ENCODE peak calls at places on chromosomes 4 and X, in nine cellular contexts. H is effector memory CD4-positive, alpha-beta T cell; P is fibroblast of pulmonary artery; M is right lobe of liver; G is bronchial epithelial cell; L is neural progenitor cell; Q is HFF-Myc; J is astrocyte of the spinal cord; A is uterus. X is an unnamed sample.

GRCh38 chr4:136636155-136636554 is 896.1 kb downstream of the PCDH18 start:
- DNase-seq in H (no peak), P (no peak), M (no peak), G (no peak), L (no peak), Q (no peak), J (no peak), A (no peak), X (no peak)

GRCh38 chr4:53905935-53906377 is 158.4 kb downstream of the CHIC2 start:
- DNase-seq in H (no peak), P (peak), M (no peak), G (peak), L (peak), Q (peak), J (peak), A (peak), X (peak)

GRCh38 chrX:9144643-9145290 is 110.8 kb upstream of the FAM9B start:
- DNase-seq in H (no peak), P (peak), M (no peak), G (no peak), L (no peak), Q (no peak), J (no peak), A (no peak), X (no peak)

GRCh38 chrX:130343411-130343810 is 3.7 kb downstream of the SLC25A14 start:
- DNase-seq in H (no peak), P (peak), M (no peak), G (no peak), L (no peak), Q (no peak), J (peak), A (no peak), X (no peak)

GRCh38 chrX:74343970-74344622 is 40.1 kb downstream of the ZCCHC13 start:
- DNase-seq in H (peak), P (peak), M (no peak), G (peak), L (peak), Q (peak), J (peak), A (peak), X (peak)

GRCh38 chr4:17561195-17561909 is 15.6 kb upstream of the LAP3 start:
- DNase-seq in H (no peak), P (peak), M (no peak), G (peak), L (no peak), Q (peak), J (peak), A (no peak), X (no peak)

GRCh38 chr4:130395871-130396270 is 1299.9 kb downstream of the C4orf33 start:
- DNase-seq in H (no peak), P (peak), M (no peak), G (peak), L (no peak), Q (no peak), J (peak), A (no peak), X (no peak)

GRCh38 chrX:79854469-79854868 is 160.1 kb upstream of the TBX22 start:
- DNase-seq in H (no peak), P (no peak), M (no peak), G (no peak), L (no peak), Q (no peak), J (no peak), A (no peak), X (no peak)

GRCh38 chr4:57374866-57375595 is 264.8 kb upstream of the IGFBP7 start:
- DNase-seq in H (no peak), P (no peak), M (no peak), G (no peak), L (no peak), Q (no peak), J (no peak), A (no peak), X (no peak)

GRCh38 chrX:95885074-95885473 is 799.6 kb upstream of the DIAPH2 start:
- DNase-seq in H (no peak), P (peak), M (no peak), G (peak), L (no peak), Q (no peak), J (peak), A (no peak), X (no peak)

GRCh38 chrX:111876646-111877045 is 665 bp downstream of the TRPC5OS start:
- DNase-seq in H (no peak), P (no peak), M (no peak), G (no peak), L (no peak), Q (no peak), J (no peak), A (no peak), X (no peak)

GRCh38 chrX:18701621-18702361 is 5.7 kb upstream of the PPEF1 start:
- DNase-seq in H (no peak), P (peak), M (peak), G (peak), L (no peak), Q (peak), J (peak), A (peak), X (no peak)

GRCh38 chr4:82797591-82798081 is 960 bp downstream of the SCD5 start:
- DNase-seq in H (no peak), P (no peak), M (no peak), G (no peak), L (peak), Q (no peak), J (peak), A (no peak), X (peak)

GRCh38 chrX:136452614-136453013 is 35.1 kb upstream of the BRS3 start:
- DNase-seq in H (no peak), P (no peak), M (no peak), G (no peak), L (no peak), Q (no peak), J (no peak), A (no peak), X (no peak)

GRCh38 chr4:129437347-129437746 is 341.4 kb downstream of the C4orf33 start:
- DNase-seq in H (no peak), P (no peak), M (no peak), G (no peak), L (no peak), Q (no peak), J (no peak), A (no peak), X (no peak)

GRCh38 chr4:93671093-93671492 is 157.5 kb upstream of the ATOH1 start:
- DNase-seq in H (no peak), P (no peak), M (no peak), G (no peak), L (no peak), Q (no peak), J (no peak), A (no peak), X (no peak)

GRCh38 chrX:72738396-72738795 is 24.3 kb upstream of the PHKA1 start:
- DNase-seq in H (no peak), P (no peak), M (no peak), G (no peak), L (no peak), Q (no peak), J (no peak), A (no peak), X (no peak)

GRCh38 chr4:183284965-183285364 is 35.1 kb downstream of the CLDN22 start:
- DNase-seq in H (no peak), P (no peak), M (no peak), G (no peak), L (no peak), Q (peak), J (peak), A (no peak), X (no peak)

GRCh38 chrX:134711135-134711941 is 53.1 kb upstream of the PLAC1 start:
- DNase-seq in H (no peak), P (no peak), M (no peak), G (no peak), L (no peak), Q (no peak), J (no peak), A (no peak), X (no peak)

GRCh38 chrX:100048156-100048555 is 361.9 kb downstream of the PCDH19 start:
- DNase-seq in H (no peak), P (no peak), M (no peak), G (no peak), L (no peak), Q (no peak), J (no peak), A (no peak), X (no peak)

GRCh38 chrX:16796298-16796697 is 10.0 kb downstream of the TXLNG start:
- DNase-seq in H (no peak), P (no peak), M (no peak), G (no peak), L (no peak), Q (no peak), J (no peak), A (no peak), X (no peak)

GRCh38 chr4:109972786-109973528 is 60.3 kb downstream of the EGF start:
- DNase-seq in H (no peak), P (no peak), M (no peak), G (no peak), L (peak), Q (no peak), J (no peak), A (no peak), X (no peak)

GRCh38 chrX:67587946-67588624 is 44.3 kb downstream of the AR start:
- DNase-seq in H (no peak), P (peak), M (no peak), G (peak), L (no peak), Q (no peak), J (peak), A (peak), X (no peak)

GRCh38 chr4:1737666-1738065 is 16.3 kb downstream of the TACC3 start:
- DNase-seq in H (no peak), P (no peak), M (no peak), G (no peak), L (no peak), Q (no peak), J (no peak), A (no peak), X (no peak)

GRCh38 chrX:46545111-46546005 is at the start of gene ZNF674:
- DNase-seq in H (peak), P (peak), M (peak), G (peak), L (peak), Q (peak), J (peak), A (peak), X (peak)

GRCh38 chr4:139245590-139245989 is 34.4 kb downstream of the MGARP start:
- DNase-seq in H (no peak), P (peak), M (no peak), G (peak), L (no peak), Q (no peak), J (peak), A (no peak), X (no peak)

GRCh38 chr4:173038192-173038896 is 130.3 kb upstream of the GALNT7 start:
- DNase-seq in H (no peak), P (no peak), M (no peak), G (no peak), L (peak), Q (no peak), J (no peak), A (no peak), X (no peak)

GRCh38 chr4:15891312-15891711 is 47.2 kb downstream of the FGFBP1 start:
- DNase-seq in H (no peak), P (no peak), M (no peak), G (no peak), L (no peak), Q (no peak), J (no peak), A (no peak), X (peak)

GRCh38 chr4:111650146-111650545 is 495.1 kb upstream of the FAM241A start:
- DNase-seq in H (no peak), P (no peak), M (no peak), G (no peak), L (no peak), Q (no peak), J (no peak), A (no peak), X (no peak)

GRCh38 chr4:123127218-123127617 is 204.8 kb upstream of the NUDT6 start:
- DNase-seq in H (no peak), P (peak), M (no peak), G (peak), L (no peak), Q (no peak), J (peak), A (no peak), X (no peak)

GRCh38 chrX:134484039-134484438 is 24.1 kb downstream of the HPRT1 start:
- DNase-seq in H (no peak), P (peak), M (no peak), G (peak), L (peak), Q (peak), J (peak), A (no peak), X (peak)

GRCh38 chr4:176883681-176884418 is 91.1 kb upstream of the VEGFC start:
- DNase-seq in H (no peak), P (peak), M (no peak), G (peak), L (no peak), Q (peak), J (peak), A (no peak), X (no peak)

GRCh38 chr4:23163649-23164436 is 471.1 kb downstream of the GBA3 start:
- DNase-seq in H (no peak), P (no peak), M (no peak), G (peak), L (peak), Q (no peak), J (peak), A (no peak), X (no peak)

GRCh38 chr4:173517781-173518371 is 12.2 kb downstream of the HAND2 start:
- DNase-seq in H (no peak), P (peak), M (no peak), G (no peak), L (peak), Q (no peak), J (no peak), A (peak), X (no peak)

GRCh38 chrX:27619975-27620374 is 29.8 kb downstream of the DCAF8L2 start:
- DNase-seq in H (no peak), P (peak), M (no peak), G (peak), L (peak), Q (no peak), J (no peak), A (no peak), X (no peak)

GRCh38 chr4:77818077-77818666 is 996 bp downstream of the CNOT6L start:
- DNase-seq in H (peak), P (peak), M (peak), G (peak), L (peak), Q (peak), J (peak), A (peak), X (no peak)

GRCh38 chr4:120007171-120007894 is 59.3 kb downstream of the MAD2L1 start:
- DNase-seq in H (no peak), P (peak), M (no peak), G (peak), L (no peak), Q (peak), J (peak), A (no peak), X (no peak)

GRCh38 chrX:31663172-31663571 is 591.3 kb upstream of the FTHL17 start:
- DNase-seq in H (no peak), P (no peak), M (no peak), G (no peak), L (no peak), Q (no peak), J (no peak), A (no peak), X (no peak)

DNA sequence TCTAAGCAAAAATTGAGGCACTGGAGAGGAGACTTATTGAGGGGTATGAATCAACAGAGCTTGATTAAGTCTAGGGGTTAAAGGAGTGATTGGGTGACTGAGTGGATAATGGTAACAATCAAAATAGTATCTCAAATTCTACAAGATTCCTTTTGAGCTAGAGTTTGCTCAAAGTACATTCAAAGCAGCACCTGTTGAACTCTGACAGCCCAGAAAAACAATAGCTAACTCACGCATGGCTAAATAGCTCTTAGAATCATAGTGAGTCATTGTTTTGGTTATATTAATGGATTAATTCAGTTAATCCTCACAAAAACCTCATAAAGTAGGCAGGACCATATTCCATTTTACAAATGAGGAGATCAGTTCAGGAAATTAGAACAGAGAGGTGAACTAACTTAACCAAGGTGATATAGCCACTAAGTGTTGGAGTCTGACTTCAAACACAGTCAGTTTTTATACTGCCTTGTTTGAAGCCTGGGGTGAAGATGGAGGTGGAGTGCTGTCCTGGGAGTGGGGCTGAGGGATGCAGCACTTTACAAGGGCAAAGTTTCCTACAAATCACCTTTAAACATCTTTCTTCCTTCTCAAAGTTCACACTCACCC is 35.9 kb upstream of the PPM1K start:
- DNase-seq in H (no peak), P (no peak), M (no peak), G (peak), L (peak), Q (no peak), J (peak), A (no peak), X (peak)
- H3K4me3 ChIP-seq in H (no peak), P (no peak), M (no peak), G (no peak), L (no peak), Q (no peak), J (no peak), A (no peak), X (peak)

GRCh38 chr4:86033171-86033570 is 326.7 kb downstream of the MAPK10 start:
- DNase-seq in H (no peak), P (peak), M (no peak), G (no peak), L (no peak), Q (no peak), J (peak), A (peak), X (no peak)
- H3K4me3 ChIP-seq in H (no peak), P (no peak), M (no peak), G (no peak), L (no peak), Q (no peak), J (no peak), A (no peak), X (no peak)

DNA sequence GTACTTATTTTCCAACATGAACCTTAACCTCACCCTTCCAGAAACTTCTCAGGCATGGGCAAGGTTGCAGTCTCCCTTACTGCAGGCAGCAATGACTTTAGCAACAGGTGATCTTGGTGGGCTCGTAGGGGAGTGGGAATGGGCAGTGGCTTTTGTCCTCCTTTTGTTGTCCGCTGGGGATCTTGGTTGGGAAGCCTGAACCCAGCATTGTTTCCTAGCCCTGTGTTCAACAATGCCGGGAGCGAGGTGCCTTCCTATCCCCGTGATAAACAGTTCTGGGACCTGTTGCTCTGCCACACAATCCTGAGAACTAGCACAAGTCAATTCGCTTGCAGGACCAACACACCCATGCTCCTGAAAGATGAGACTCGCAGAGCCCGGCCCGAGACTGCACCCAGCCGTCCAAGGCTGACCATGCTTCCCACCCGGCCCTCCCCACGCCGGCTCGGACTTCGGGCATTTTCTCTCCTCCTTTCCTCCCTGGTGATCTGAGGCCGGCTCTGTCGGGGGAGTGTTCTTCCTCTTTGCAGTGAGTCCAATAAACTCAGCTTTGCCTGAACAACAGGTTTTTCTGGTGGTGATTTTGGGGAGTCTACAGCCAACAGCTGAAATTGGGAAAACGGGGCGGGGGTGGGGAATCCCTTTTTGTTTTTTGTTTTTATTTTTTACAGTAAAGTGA is 20.2 kb downstream of the IRAK1 start:
- DNase-seq in H (no peak), P (no peak), M (no peak), G (no peak), L (peak), Q (no peak), J (no peak), A (no peak), X (no peak)
- H3K4me3 ChIP-seq in H (no peak), P (no peak), M (no peak), G (peak), L (no peak), Q (no peak), J (no peak), A (no peak), X (no peak)

DNA sequence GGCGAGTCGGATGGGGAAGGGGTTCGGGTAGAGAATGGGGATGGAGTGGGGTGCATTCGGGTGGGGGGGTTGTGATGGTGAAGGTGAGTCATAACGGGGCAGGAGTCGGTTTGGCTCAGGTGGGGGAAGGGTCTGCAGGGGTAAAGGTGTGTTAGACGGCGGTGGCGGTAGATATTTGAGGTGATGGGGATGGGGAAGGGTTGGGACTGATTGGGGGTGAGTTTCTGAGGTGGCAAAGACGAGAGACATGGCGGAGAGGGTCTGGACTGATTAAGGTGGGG is 738 bp downstream of the SYP start:
- DNase-seq in H (no peak), P (no peak), M (no peak), G (no peak), L (no peak), Q (no peak), J (no peak), A (no peak), X (no peak)
- H3K4me3 ChIP-seq in H (no peak), P (no peak), M (no peak), G (no peak), L (no peak), Q (no peak), J (no peak), A (no peak), X (no peak)

DNA sequence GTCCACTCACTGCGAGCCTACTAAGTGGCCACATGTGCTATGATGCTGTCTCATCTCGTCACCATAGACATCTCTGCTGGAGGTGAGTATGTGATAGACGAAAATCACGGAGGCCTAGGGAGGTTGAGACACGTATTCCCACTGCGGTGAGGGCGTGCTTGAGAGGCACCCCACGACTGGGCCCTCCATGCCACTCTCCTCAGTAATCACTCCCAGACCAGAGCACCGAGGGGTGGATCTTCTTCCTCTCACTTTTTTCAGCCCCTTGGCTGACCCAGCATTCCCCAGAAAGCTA is 29.0 kb downstream of the AFAP1 start:
- DNase-seq in H (no peak), P (no peak), M (no peak), G (no peak), L (no peak), Q (no peak), J (no peak), A (no peak), X (no peak)
- H3K4me3 ChIP-seq in H (no peak), P (peak), M (no peak), G (no peak), L (no peak), Q (no peak), J (no peak), A (no peak), X (no peak)

X was measured in GM06990.